ENCODE peak calls at places on chromosome 7, in eight cellular contexts. T is nephron progenitor cell, W is fibroblast of lung, S is astrocyte of the spinal cord, N is glutamatergic neuron, V is endothelial cell, I is fibroblast of pulmonary artery, F is bronchial epithelial cell. U is an unnamed sample.

GRCh38 chr7:49878627-49879026 is 105.2 kb downstream of the VWC2 start:
- DNase-seq in T (no peak), W (no peak), S (no peak), N (no peak), V (no peak), I (no peak), F (peak; percentile 59), U (no peak)

GRCh38 chr7:148535227-148535626 is 55.3 kb upstream of the C7orf33 start:
- DNase-seq in T (peak; percentile 7), W (no peak), S (no peak), N (no peak), V (no peak), I (peak; percentile 17), F (no peak), U (no peak)

GRCh38 chr7:20299647-20300312 is 30.9 kb upstream of the ITGB8 start:
- DNase-seq in T (no peak), W (peak; percentile 51), S (peak; percentile 62), N (no peak), V (no peak), I (peak; percentile 31), F (no peak), U (no peak)

GRCh38 chr7:71477441-71477840 is 345.5 kb downstream of the GALNT17 start:
- DNase-seq in T (no peak), W (no peak), S (no peak), N (no peak), V (no peak), I (no peak), F (no peak), U (no peak)

GRCh38 chr7:148914208-148914777 is 30.2 kb upstream of the EZH2 start:
- DNase-seq in T (no peak), W (peak; percentile 92), S (peak; percentile 74), N (no peak), V (no peak), I (peak; percentile 69), F (peak; percentile 83), U (no peak)

GRCh38 chr7:154777023-154777422 is 225.9 kb downstream of the PAXIP1 start:
- DNase-seq in T (no peak), W (peak; percentile 92), S (no peak), N (no peak), V (no peak), I (no peak), F (peak; percentile 29), U (no peak)

GRCh38 chr7:150980663-150981062 is 2.5 kb upstream of the KCNH2 start:
- DNase-seq in T (no peak), W (no peak), S (no peak), N (no peak), V (no peak), I (no peak), F (no peak), U (no peak)

GRCh38 chr7:2118630-2119190 is 114.0 kb downstream of the MAD1L1 start:
- DNase-seq in T (no peak), W (no peak), S (no peak), N (no peak), V (no peak), I (no peak), F (peak; percentile 69), U (no peak)

GRCh38 chr7:155483868-155484325 is 26.0 kb downstream of the EN2 start:
- DNase-seq in T (no peak), W (no peak), S (no peak), N (no peak), V (no peak), I (no peak), F (peak; percentile 8), U (no peak)

GRCh38 chr7:138008588-138009349 is 6.9 kb upstream of the CREB3L2 start:
- DNase-seq in T (peak; percentile 33), W (peak; percentile 47), S (peak; percentile 75), N (no peak), V (peak; percentile 23), I (peak; percentile 83), F (peak; percentile 46), U (no peak)

GRCh38 chr7:157046681-157047080 is 36.2 kb upstream of the MNX1 start:
- DNase-seq in T (no peak), W (peak; percentile 41), S (peak; percentile 33), N (no peak), V (no peak), I (no peak), F (peak; percentile 93), U (no peak)

GRCh38 chr7:1662767-1663166 is 7.3 kb upstream of the ELFN1 start:
- DNase-seq in T (no peak), W (no peak), S (no peak), N (no peak), V (no peak), I (no peak), F (no peak), U (no peak)

GRCh38 chr7:128697301-128697905 is 25.3 kb downstream of the GARIN1A start:
- DNase-seq in T (peak; percentile 66), W (peak; percentile 73), S (peak; percentile 54), N (peak; percentile 70), V (peak; percentile 60), I (peak; percentile 66), F (peak; percentile 59), U (no peak)

GRCh38 chr7:20785211-20786048 is 1.3 kb downstream of the SP8 start:
- DNase-seq in T (peak; percentile 72), W (no peak), S (no peak), N (peak; percentile 68), V (peak; percentile 54), I (no peak), F (no peak), U (no peak)

GRCh38 chr7:86747698-86748097 is 104.0 kb downstream of the GRM3 start:
- DNase-seq in T (peak; percentile 5), W (no peak), S (no peak), N (no peak), V (no peak), I (no peak), F (no peak), U (no peak)

GRCh38 chr7:140232959-140233649 is 56.3 kb upstream of the KDM7A start:
- DNase-seq in T (no peak), W (no peak), S (no peak), N (no peak), V (no peak), I (no peak), F (no peak), U (no peak)

GRCh38 chr7:43112941-43113621 is 634 bp downstream of the HECW1 start:
- DNase-seq in T (peak; percentile 54), W (peak; percentile 68), S (peak; percentile 65), N (peak; percentile 86), V (peak; percentile 45), I (peak; percentile 60), F (no peak), U (peak; percentile 28)

GRCh38 chr7:68562323-68562899 is 1035.9 kb upstream of the AUTS2 start:
- DNase-seq in T (no peak), W (peak; percentile 24), S (no peak), N (no peak), V (no peak), I (peak; percentile 13), F (no peak), U (no peak)

GRCh38 chr7:132575336-132575986 is 809 bp downstream of the PLXNA4 start:
- DNase-seq in T (peak; percentile 53), W (peak; percentile 76), S (peak; percentile 68), N (peak; percentile 63), V (peak; percentile 36), I (peak; percentile 64), F (peak; percentile 8), U (no peak)
- TF ChIP-seq CTCF in T (no peak), W (peak; percentile 36), S (peak; percentile 31), N (no peak), V (no peak), I (peak; percentile 36), F (no peak), U (no peak)

DNA sequence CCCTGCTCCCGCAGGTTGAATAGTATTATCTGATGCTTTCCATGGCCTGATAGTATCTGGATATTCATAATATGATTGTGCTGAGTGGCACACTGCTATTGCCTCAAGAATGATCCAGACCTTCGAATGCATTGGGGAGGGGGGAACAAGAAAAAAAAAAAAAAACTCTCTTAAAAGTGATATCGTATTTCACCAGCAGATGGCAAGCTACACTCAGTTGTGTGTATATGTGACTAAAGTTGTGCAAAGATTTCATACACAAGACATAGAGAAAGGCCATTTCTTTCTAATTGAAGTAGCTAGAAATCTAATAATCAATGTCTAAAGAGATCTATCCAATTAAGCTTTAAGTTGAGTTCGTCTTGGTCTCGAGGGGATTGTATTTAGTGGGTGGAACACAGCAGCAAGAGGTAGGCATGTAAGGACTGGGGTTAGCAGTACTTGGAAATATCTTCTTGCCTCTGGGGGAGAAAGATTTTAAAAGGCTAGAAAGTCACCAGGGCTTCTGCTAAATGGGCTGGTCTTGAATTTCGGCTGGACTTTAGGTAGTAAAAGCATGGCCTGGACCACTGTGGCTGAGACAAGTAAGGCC is 15.3 kb downstream of the SFRP4 start:
- DNase-seq in T (no peak), W (peak; percentile 59), S (peak; percentile 73), N (no peak), V (no peak), I (peak; percentile 74), F (peak; percentile 52), U (no peak)
- TF ChIP-seq CTCF in T (peak; percentile 57), W (peak; percentile 60), S (peak; percentile 33), N (peak; percentile 71), V (peak; percentile 81), I (peak; percentile 53), F (peak; percentile 36), U (peak; percentile 70)

GRCh38 chr7:85022064-85022697 is 164.7 kb downstream of the SEMA3D start:
- DNase-seq in T (no peak), W (no peak), S (no peak), N (no peak), V (no peak), I (no peak), F (no peak), U (no peak)

GRCh38 chr7:85025312-85025756 is 161.5 kb downstream of the SEMA3D start:
- DNase-seq in T (no peak), W (peak; percentile 66), S (peak; percentile 33), N (no peak), V (no peak), I (peak; percentile 34), F (peak; percentile 82), U (no peak)

GRCh38 chr7:85019778-85020177 is 167.1 kb downstream of the SEMA3D start:
- DNase-seq in T (no peak), W (no peak), S (no peak), N (no peak), V (no peak), I (no peak), F (no peak), U (no peak)

GRCh38 chr7:85021090-85021704 is 165.7 kb downstream of the SEMA3D start:
- DNase-seq in T (no peak), W (no peak), S (peak; percentile 14), N (no peak), V (no peak), I (peak; percentile 48), F (peak; percentile 38), U (no peak)

GRCh38 chr7:85023066-85023687 is 163.7 kb downstream of the SEMA3D start:
- DNase-seq in T (peak; percentile 35), W (peak; percentile 19), S (peak; percentile 59), N (no peak), V (peak; percentile 61), I (peak; percentile 70), F (peak; percentile 46), U (peak; percentile 23)
- TF ChIP-seq CTCF in T (peak; percentile 69), W (peak; percentile 39), S (peak; percentile 41), N (peak; percentile 98), V (peak; percentile 97), I (peak; percentile 49), F (peak; percentile 31), U (peak; percentile 84)

DNA sequence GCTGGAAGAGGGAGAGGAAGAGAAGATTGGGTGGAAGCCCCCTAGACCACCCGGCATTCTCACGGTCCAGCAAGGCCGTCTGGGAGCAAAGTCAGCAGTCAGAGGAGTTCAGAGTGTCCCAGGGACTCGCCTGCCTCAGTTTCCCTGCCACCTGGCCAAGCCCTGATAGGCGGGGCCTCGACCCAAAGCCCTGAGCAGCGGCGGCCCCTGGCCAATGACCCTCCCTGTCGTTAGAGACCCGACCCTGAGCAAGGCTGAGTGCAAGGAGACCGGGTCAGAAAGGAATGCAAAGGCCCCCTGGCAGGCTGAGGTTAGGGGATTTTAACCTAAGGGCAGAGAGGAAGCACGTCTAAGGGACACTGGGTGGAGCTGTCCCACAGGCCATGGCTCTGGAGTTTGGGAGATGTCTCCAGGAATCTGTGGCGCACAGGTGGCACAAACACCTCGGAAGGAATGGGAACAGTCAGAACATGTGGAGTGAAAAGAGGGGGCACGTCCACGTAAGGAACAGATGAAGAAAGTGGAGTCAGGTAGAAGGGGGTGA is 196.8 kb upstream of the PDE1C start:
- DNase-seq in T (no peak), W (no peak), S (no peak), N (no peak), V (no peak), I (no peak), F (no peak), U (no peak)
- TF ChIP-seq CTCF in T (no peak), W (no peak), S (no peak), N (no peak), V (no peak), I (no peak), F (peak; percentile 4), U (peak; percentile 8)